ENCODE peak calls at places on chromosomes 4 and X, in ten cellular contexts. Z, S, P, W, U, H, X, B, Q and J are unnamed samples.

GRCh38 chr4:173485164-173485563 is 44.9 kb downstream of the HAND2 start:
- DNase-seq in P (no peak), U (peak), Z (peak), S (no peak), H (no peak), W (no peak), Q (no peak), B (no peak), X (peak), J (no peak)

GRCh38 chr4:12689457-12689856 is 794.7 kb downstream of the RAB28 start:
- DNase-seq in U (peak), S (no peak), B (no peak), Q (no peak), H (no peak), W (no peak), X (no peak), Z (no peak), P (no peak), J (no peak)

GRCh38 chrX:12844319-12844718 is 22.6 kb upstream of the TLR7 start:
- DNase-seq in H (no peak), Z (no peak), U (no peak), W (no peak), S (no peak), B (no peak), X (no peak), Q (no peak), P (no peak), J (no peak)

GRCh38 chrX:120549483-120550452 is 11.0 kb downstream of the CUL4B start:
- DNase-seq in W (no peak), U (peak), P (no peak), S (no peak), H (peak), X (peak), B (peak), Q (no peak), Z (peak), J (no peak)

GRCh38 chrX:11908371-11908770 is 150.3 kb downstream of the MSL3 start:
- DNase-seq in Q (no peak), H (peak), W (no peak), Z (no peak), S (no peak), B (no peak), P (no peak), U (peak), X (peak), J (no peak)

GRCh38 chr4:7771056-7771455 is 168.6 kb downstream of the AFAP1 start:
- DNase-seq in B (no peak), S (no peak), Q (no peak), U (no peak), Z (no peak), P (no peak), X (no peak), W (no peak), H (no peak), J (no peak)

GRCh38 chr4:153205028-153205648 is 895 bp downstream of the TRIM2 start:
- DNase-seq in S (no peak), Q (peak), P (no peak), H (no peak), X (no peak), Z (no peak), B (no peak), W (peak), U (no peak), J (no peak)

GRCh38 chr4:138256608-138257007 is 14.5 kb upstream of the SLC7A11 start:
- DNase-seq in X (no peak), P (no peak), Z (no peak), Q (no peak), B (no peak), W (no peak), H (no peak), U (no peak), S (no peak), J (no peak)

GRCh38 chr4:3413675-3414420 is 27.9 kb upstream of the HGFAC start:
- DNase-seq in Z (no peak), W (no peak), Q (no peak), S (no peak), X (no peak), P (peak), H (no peak), U (no peak), B (no peak), J (peak)

GRCh38 chr4:11549525-11549924 is 120.8 kb upstream of the HS3ST1 start:
- DNase-seq in W (no peak), Z (no peak), B (no peak), X (no peak), P (no peak), Q (no peak), H (no peak), U (no peak), S (no peak), J (no peak)

GRCh38 chrX:71573591-71573990 is 4.6 kb upstream of the GCNA start:
- DNase-seq in S (no peak), U (no peak), W (no peak), Q (no peak), P (no peak), H (no peak), X (no peak), B (no peak), Z (no peak), J (no peak)

GRCh38 chr4:169492436-169493163 is 119.8 kb downstream of the NEK1 start:
- DNase-seq in B (peak), S (no peak), H (peak), Q (no peak), P (no peak), U (peak), W (peak), Z (peak), X (peak), J (no peak)

DNA sequence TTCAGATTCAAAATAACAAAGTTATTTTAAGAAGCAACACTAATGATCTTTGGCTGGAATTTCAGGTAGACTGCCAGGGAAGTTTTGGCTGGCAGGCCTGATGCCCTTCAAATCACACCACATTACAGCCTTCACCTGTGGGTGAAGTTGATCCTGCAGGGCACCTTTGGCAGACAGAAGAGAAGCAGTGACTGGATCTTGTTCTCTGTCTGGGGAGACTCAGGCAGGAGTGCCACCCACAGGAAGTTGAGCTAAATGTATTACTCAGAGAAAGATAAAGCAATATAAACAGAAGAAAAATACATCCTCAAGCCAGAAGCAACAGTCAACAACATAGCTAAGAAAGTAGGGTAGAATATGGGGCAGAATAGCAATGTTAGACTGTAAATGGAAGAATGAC is 12.8 kb upstream of the CFAP299 start:
- DNase-seq in S (no peak), P (no peak), Z (peak), X (peak), W (no peak), B (no peak), Q (no peak), H (peak), U (peak), J (no peak)
- TF ChIP-seq CTCF in S (no peak), P (no peak), Z (peak), X (peak), W (no peak), B (peak), Q (no peak), H (peak), U (peak), J (no peak)

DNA sequence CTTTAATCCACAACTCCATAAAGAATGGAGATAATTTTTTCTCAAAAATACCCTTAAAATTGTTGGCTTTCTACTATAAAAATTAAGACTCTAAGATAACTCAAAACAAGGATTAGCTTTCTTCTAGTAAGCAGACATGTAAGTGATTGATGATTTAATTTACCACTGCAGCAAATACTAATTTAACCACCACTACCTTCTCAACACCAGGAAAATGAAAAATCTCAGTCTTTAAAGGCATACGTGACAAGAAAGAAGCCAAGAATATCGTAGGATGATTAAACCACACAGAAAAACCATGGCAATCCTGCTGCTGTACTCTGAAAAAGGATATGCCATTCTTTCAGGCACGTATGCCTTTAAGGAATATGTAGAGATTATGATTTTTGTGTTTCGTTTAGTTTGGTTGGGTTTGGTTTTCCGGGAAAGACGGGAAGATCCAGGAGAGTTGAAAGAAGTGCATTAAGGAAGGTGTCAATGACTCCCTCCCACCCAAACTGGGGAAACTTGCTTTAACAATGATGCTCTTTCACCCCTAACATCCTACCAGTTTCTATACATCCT is 881 bp downstream of the LRCH2 start:
- DNase-seq in X (no peak), Z (no peak), W (no peak), H (peak), Q (no peak), P (no peak), U (peak), B (no peak), S (no peak), J (no peak)
- H3K4me3 ChIP-seq in X (peak), Z (peak), W (peak), H (peak), Q (peak), P (peak), U (peak), B (peak), S (peak), J (peak)

GRCh38 chr4:101033986-101034385 is 313.3 kb downstream of the PPP3CA start:
- DNase-seq in X (no peak), S (no peak), B (no peak), P (no peak), W (no peak), Z (no peak), H (no peak), U (no peak), Q (no peak), J (no peak)
- TF ChIP-seq CTCF in X (no peak), S (no peak), B (no peak), P (no peak), W (no peak), Z (no peak), H (no peak), U (no peak), Q (no peak), J (no peak)

DNA sequence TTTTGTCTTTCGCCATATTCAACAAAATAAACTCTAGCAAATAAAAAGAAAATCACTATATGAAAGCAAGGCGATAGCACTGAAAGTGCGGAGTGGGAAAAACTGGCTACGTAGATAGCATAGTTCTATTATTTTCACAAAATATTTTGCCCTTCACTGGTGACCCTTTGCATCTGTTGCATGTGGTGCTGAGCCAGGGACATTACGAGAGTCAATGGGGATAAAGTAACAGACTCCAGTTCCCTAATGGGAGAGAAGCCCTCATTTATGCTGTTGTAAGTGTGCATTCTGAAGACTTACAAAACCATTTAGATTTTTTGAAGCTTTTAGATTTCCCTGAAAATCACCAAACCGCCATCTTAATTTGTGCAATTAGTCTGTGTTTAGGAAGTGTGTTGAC is 501.6 kb downstream of the PPARGC1A start:
- DNase-seq in H (no peak), B (no peak), X (no peak), S (no peak), Q (no peak), W (no peak), U (no peak), Z (no peak), P (no peak), J (no peak)
- H3K4me3 ChIP-seq in H (no peak), B (no peak), X (no peak), S (peak), Q (no peak), W (no peak), U (no peak), Z (no peak), P (no peak), J (no peak)

DNA sequence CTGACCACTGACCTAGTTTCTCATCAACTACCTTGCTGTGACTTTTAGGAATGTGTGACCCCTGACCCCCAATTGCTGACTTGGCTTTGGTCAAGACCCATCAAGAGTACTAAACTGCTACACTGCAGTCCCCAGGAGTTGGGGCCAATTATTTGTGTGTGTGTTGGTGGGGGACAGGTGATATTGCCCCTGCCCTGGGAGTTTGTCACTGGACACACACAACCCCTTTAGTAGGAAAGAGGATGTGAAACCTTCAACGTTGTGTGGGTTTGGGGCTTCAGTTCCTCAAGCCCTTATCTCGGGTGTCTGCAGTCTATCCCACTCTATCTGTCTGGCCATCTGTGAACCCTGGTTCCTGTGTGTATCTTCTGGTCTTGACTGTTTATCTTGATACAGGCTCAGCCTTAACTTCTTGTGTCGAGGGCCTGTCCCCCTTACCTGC is 6.5 kb downstream of the SASH3 start:
- DNase-seq in H (no peak), U (no peak), P (no peak), S (no peak), W (no peak), Z (no peak), B (no peak), Q (no peak), X (no peak), J (no peak)
- TF ChIP-seq CTCF in H (no peak), U (no peak), P (no peak), S (no peak), W (no peak), Z (no peak), B (no peak), Q (no peak), X (no peak), J (no peak)

DNA sequence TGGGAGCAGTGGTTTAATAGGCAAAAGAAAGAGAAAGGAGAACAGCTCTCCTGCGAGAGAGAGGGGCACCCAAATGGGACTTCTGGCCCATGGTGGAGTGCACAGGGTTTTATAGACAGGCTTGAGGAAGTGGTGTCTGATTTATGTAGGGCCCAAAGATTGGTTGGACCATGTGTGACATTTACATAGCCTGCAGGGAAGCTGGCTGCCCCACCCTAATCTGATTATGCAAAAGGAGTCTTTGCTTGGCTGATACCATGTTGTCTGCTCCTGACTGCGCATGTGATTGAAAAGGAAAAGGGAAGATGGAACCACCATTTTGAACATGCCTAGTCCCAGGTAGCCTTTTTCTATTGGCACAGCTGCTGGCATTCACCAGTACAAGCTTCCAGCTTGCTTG is 100.0 kb upstream of the DIPK2B start:
- DNase-seq in B (no peak), Z (no peak), H (no peak), S (no peak), Q (no peak), P (no peak), U (no peak), W (no peak), X (no peak), J (no peak)
- H3K4me3 ChIP-seq in B (no peak), Z (no peak), H (no peak), S (no peak), Q (no peak), P (no peak), U (no peak), W (no peak), X (no peak), J (no peak)

DNA sequence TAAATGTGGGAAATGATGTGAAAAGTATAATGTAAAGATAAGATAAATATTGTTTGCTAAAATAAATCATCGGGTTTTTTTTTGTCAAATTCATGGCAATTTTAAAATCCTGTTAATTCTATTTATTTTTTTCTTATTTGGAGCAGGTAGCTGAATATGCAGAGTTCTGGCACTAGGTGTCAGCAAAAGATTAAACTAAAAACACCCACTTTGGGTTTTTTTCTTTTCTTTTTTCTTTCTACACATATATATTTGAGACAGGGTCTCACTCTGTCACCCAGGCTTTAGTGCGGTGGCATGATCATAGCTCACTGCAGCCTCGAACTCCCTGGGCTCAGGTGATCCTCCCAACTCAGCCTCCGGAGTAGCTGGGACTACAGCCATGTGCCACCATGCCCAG is 6.9 kb upstream of the RAP2C start:
- DNase-seq in W (no peak), U (peak), B (no peak), X (no peak), H (peak), Z (peak), Q (no peak), S (no peak), P (no peak), J (no peak)
- TF ChIP-seq CTCF in W (no peak), U (peak), B (peak), X (peak), H (peak), Z (peak), Q (no peak), S (peak), P (no peak), J (no peak)

GRCh38 chr4:140296871-140297570 is 76.4 kb upstream of the SCOC start:
- DNase-seq in H (no peak), W (no peak), P (peak), X (no peak), U (no peak), B (no peak), Q (no peak), Z (no peak), S (no peak), J (no peak)

GRCh38 chr4:140293979-140294378 is 79.5 kb upstream of the SCOC start:
- DNase-seq in W (no peak), S (no peak), Q (no peak), H (no peak), U (no peak), Z (no peak), X (no peak), B (no peak), P (no peak), J (no peak)

GRCh38 chr4:140300271-140300970 is 73.0 kb upstream of the SCOC start:
- DNase-seq in X (peak), S (no peak), Q (peak), B (no peak), H (peak), W (no peak), U (peak), P (no peak), Z (peak), J (no peak)

GRCh38 chr4:140298001-140298400 is 75.4 kb upstream of the SCOC start:
- DNase-seq in S (no peak), Q (no peak), X (no peak), Z (no peak), P (no peak), W (no peak), U (no peak), H (no peak), B (no peak), J (no peak)

GRCh38 chr4:140296335-140296753 is 77.1 kb upstream of the SCOC start:
- DNase-seq in P (peak), S (peak), U (peak), X (peak), H (peak), Q (peak), Z (peak), B (peak), W (peak), J (no peak)
- H3K4me3 ChIP-seq in P (peak), S (no peak), U (no peak), X (no peak), H (no peak), Q (no peak), Z (peak), B (no peak), W (no peak), J (no peak)

DNA sequence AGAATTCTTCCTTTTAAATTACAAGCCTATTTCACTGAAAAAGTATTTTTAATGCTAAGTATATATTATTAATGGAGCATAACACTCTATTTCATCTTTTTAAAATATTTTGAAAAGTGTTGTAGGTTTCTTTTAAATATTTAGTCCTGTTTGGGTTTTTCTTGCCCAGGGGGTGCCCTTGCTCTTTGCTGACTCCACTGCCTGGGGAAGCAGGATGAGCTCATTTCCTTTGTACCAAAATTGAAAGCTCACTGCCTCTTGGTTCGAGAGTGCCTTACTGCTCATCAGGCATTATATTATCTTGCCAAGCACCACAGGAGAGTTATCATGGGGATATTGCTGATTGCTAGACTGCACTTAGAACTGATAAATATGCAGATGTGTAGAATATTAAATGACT is 819.2 kb downstream of the PCDH18 start:
- DNase-seq in W (no peak), B (no peak), X (peak), P (no peak), S (no peak), Q (no peak), H (peak), U (peak), Z (no peak), J (no peak)
- TF ChIP-seq CTCF in W (no peak), B (no peak), X (no peak), P (no peak), S (no peak), Q (no peak), H (peak), U (no peak), Z (no peak), J (no peak)